ENCODE peak calls at places on chromosomes 1 and 21, in five cellular contexts. One of them, this sample, is unnamed.

GRCh38 chr1:79198841-79199240 is 192.3 kb upstream of the ADGRL4 start:
- DNase-seq in WERI-Rb-1: no peak
- DNase-seq in IMR-90: peak; percentile 61
- DNase-seq in brain microvascular endothelial cell: no peak
- DNase-seq in hepatocyte: no peak
- DNase-seq in this sample: no peak

GRCh38 chr1:175804556-175804955 is 61.2 kb upstream of the TNR start:
- DNase-seq in WERI-Rb-1: no peak
- DNase-seq in IMR-90: no peak
- DNase-seq in brain microvascular endothelial cell: no peak
- DNase-seq in hepatocyte: no peak
- DNase-seq in this sample: no peak

GRCh38 chr1:9009438-9010366 is 16.5 kb downstream of the SLC2A7 start:
- DNase-seq in WERI-Rb-1: peak; percentile 54
- DNase-seq in IMR-90: peak; percentile 28
- DNase-seq in brain microvascular endothelial cell: peak; percentile 37
- DNase-seq in hepatocyte: peak; percentile 40
- DNase-seq in this sample: peak; percentile 72

GRCh38 chr1:233617025-233617424 is 3.1 kb downstream of the KCNK1 start:
- DNase-seq in WERI-Rb-1: no peak
- DNase-seq in IMR-90: no peak
- DNase-seq in brain microvascular endothelial cell: no peak
- DNase-seq in hepatocyte: no peak
- DNase-seq in this sample: peak; percentile 61

GRCh38 chr1:6246497-6247295 is 2.7 kb downstream of the HES3 start:
- DNase-seq in WERI-Rb-1: peak; percentile 95
- DNase-seq in IMR-90: peak; percentile 61
- DNase-seq in brain microvascular endothelial cell: peak; percentile 41
- DNase-seq in hepatocyte: peak; percentile 87
- DNase-seq in this sample: peak; percentile 85

GRCh38 chr1:235139315-235139714 is 10.7 kb upstream of the TOMM20 start:
- DNase-seq in WERI-Rb-1: no peak
- DNase-seq in IMR-90: no peak
- DNase-seq in brain microvascular endothelial cell: no peak
- DNase-seq in hepatocyte: no peak
- DNase-seq in this sample: no peak

GRCh38 chr1:198015317-198015716 is 98.1 kb downstream of the LHX9 start:
- DNase-seq in WERI-Rb-1: no peak
- DNase-seq in IMR-90: peak; percentile 3
- DNase-seq in brain microvascular endothelial cell: no peak
- DNase-seq in hepatocyte: no peak
- DNase-seq in this sample: no peak

GRCh38 chr1:228342627-228343210 is 63.9 kb downstream of the TRIM11 start:
- DNase-seq in WERI-Rb-1: peak; percentile 5
- DNase-seq in IMR-90: no peak
- DNase-seq in brain microvascular endothelial cell: no peak
- DNase-seq in hepatocyte: no peak
- DNase-seq in this sample: no peak

GRCh38 chr1:45769261-45769932 is 18.9 kb upstream of the IPP start:
- DNase-seq in WERI-Rb-1: no peak
- DNase-seq in IMR-90: peak; percentile 97
- DNase-seq in brain microvascular endothelial cell: peak; percentile 88
- DNase-seq in hepatocyte: no peak
- DNase-seq in this sample: no peak

GRCh38 chr21:27422435-27422834 is 455.5 kb upstream of the ADAMTS5 start:
- DNase-seq in WERI-Rb-1: no peak
- DNase-seq in IMR-90: peak; percentile 60
- DNase-seq in brain microvascular endothelial cell: no peak
- DNase-seq in hepatocyte: no peak
- DNase-seq in this sample: no peak

GRCh38 chr1:199550384-199551067 is 477.0 kb upstream of the NR5A2 start:
- DNase-seq in WERI-Rb-1: no peak
- DNase-seq in IMR-90: peak; percentile 49
- DNase-seq in brain microvascular endothelial cell: peak; percentile 28
- DNase-seq in hepatocyte: peak; percentile 10
- DNase-seq in this sample: no peak
- TF ChIP-seq CTCF in WERI-Rb-1: peak; percentile 29
- TF ChIP-seq CTCF in IMR-90: peak; percentile 50
- TF ChIP-seq CTCF in brain microvascular endothelial cell: peak; percentile 48
- TF ChIP-seq CTCF in hepatocyte: peak; percentile 58
- TF ChIP-seq CTCF in this sample: no peak

GRCh38 chr1:22636927-22637326 is 499 bp downstream of the C1QA start:
- DNase-seq in WERI-Rb-1: peak; percentile 52
- DNase-seq in IMR-90: no peak
- DNase-seq in brain microvascular endothelial cell: no peak
- DNase-seq in hepatocyte: no peak
- DNase-seq in this sample: no peak

GRCh38 chr1:22635436-22635835 is 992 bp upstream of the C1QA start:
- DNase-seq in WERI-Rb-1: no peak
- DNase-seq in IMR-90: no peak
- DNase-seq in brain microvascular endothelial cell: no peak
- DNase-seq in hepatocyte: no peak
- DNase-seq in this sample: no peak

GRCh38 chr1:22637952-22638445 is 1.6 kb downstream of the C1QA start:
- DNase-seq in WERI-Rb-1: no peak
- DNase-seq in IMR-90: no peak
- DNase-seq in brain microvascular endothelial cell: no peak
- DNase-seq in hepatocyte: no peak
- DNase-seq in this sample: no peak

GRCh38 chr1:22638476-22639234 is 2.2 kb downstream of the C1QA start:
- DNase-seq in WERI-Rb-1: no peak
- DNase-seq in IMR-90: no peak
- DNase-seq in brain microvascular endothelial cell: no peak
- DNase-seq in hepatocyte: no peak
- DNase-seq in this sample: no peak

GRCh38 chr1:22636369-22636768 is at the start of gene C1QA:
- DNase-seq in WERI-Rb-1: no peak
- DNase-seq in IMR-90: no peak
- DNase-seq in brain microvascular endothelial cell: no peak
- DNase-seq in hepatocyte: no peak
- DNase-seq in this sample: no peak
- H3K4me3 ChIP-seq in WERI-Rb-1: no peak within 1 kb of the TSS
- H3K4me3 ChIP-seq in IMR-90: no peak within 1 kb of the TSS
- H3K4me3 ChIP-seq in brain microvascular endothelial cell: no peak within 1 kb of the TSS
- H3K4me3 ChIP-seq in hepatocyte: no peak within 1 kb of the TSS
- H3K4me3 ChIP-seq in this sample: no peak within 1 kb of the TSS

GRCh38 chr1:33117440-33118085 is 36.6 kb downstream of the AZIN2 start:
- DNase-seq in WERI-Rb-1: no peak
- DNase-seq in IMR-90: no peak
- DNase-seq in brain microvascular endothelial cell: no peak
- DNase-seq in hepatocyte: no peak
- DNase-seq in this sample: no peak

GRCh38 chr1:33110477-33110876 is 29.5 kb downstream of the AZIN2 start:
- DNase-seq in WERI-Rb-1: no peak
- DNase-seq in IMR-90: no peak
- DNase-seq in brain microvascular endothelial cell: no peak
- DNase-seq in hepatocyte: no peak
- DNase-seq in this sample: no peak

DNA sequence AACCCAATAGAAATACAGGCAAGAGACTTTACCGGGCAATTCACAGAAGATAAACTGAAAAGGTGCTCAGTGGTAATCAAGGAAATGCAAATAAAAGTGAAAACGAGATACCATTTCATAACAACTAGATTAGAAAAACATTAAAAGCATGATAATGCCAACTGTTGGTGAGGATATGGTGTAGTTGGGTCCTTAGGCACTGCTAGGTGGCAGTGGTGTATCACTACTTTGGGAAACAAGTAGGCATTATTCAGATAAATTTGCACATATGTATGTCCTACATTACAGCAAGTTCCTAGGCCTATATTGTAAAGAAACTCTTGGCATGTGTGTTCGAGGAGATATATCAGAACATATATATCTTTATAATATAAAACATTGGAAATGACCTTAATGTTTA is 31.0 kb downstream of the AZIN2 start:
- DNase-seq in WERI-Rb-1: no peak
- DNase-seq in IMR-90: peak; percentile 44
- DNase-seq in brain microvascular endothelial cell: no peak
- DNase-seq in hepatocyte: no peak
- DNase-seq in this sample: peak; percentile 28
- TF ChIP-seq CTCF in WERI-Rb-1: peak; percentile 48
- TF ChIP-seq CTCF in IMR-90: peak; percentile 55
- TF ChIP-seq CTCF in brain microvascular endothelial cell: peak; percentile 58
- TF ChIP-seq CTCF in hepatocyte: peak; percentile 52
- TF ChIP-seq CTCF in this sample: peak; percentile 17

GRCh38 chr21:42406201-42406601 is 2.5 kb downstream of the UBASH3A start:
- DNase-seq in WERI-Rb-1: no peak
- DNase-seq in IMR-90: no peak
- DNase-seq in brain microvascular endothelial cell: no peak
- DNase-seq in hepatocyte: no peak
- DNase-seq in this sample: no peak
- H3K4me3 ChIP-seq in WERI-Rb-1: no peak overlapping the region
- H3K4me3 ChIP-seq in IMR-90: no peak overlapping the region
- H3K4me3 ChIP-seq in brain microvascular endothelial cell: no peak overlapping the region
- H3K4me3 ChIP-seq in hepatocyte: no peak overlapping the region
- H3K4me3 ChIP-seq in this sample: no peak overlapping the region

This sample was measured in GM12865.